ENCODE peak calls at places on chromosomes 13 and 19, in four cellular contexts. Z is neuronal stem cell, W is mesenchymal stem cell, U is IMR-90. G is an unnamed sample. For H3K27me3, the result is how much of the 10 kb centered on the place peaks cover.

GRCh38 chr19:24062222-24062621 is 24.8 kb upstream of the ZNF254 start:
- DNase-seq in Z (no peak), W (no peak), U (peak), G (no peak)

GRCh38 chr13:93635687-93636086 is 409.1 kb downstream of the GPC6 start:
- DNase-seq in Z (no peak), W (peak), U (peak), G (no peak)

GRCh38 chr13:95643471-95643813 is 1.1 kb downstream of the DZIP1 start:
- DNase-seq in Z (peak), W (peak), U (peak), G (peak)

GRCh38 chr13:45092668-45093067 is 27.6 kb upstream of the GTF2F2 start:
- DNase-seq in Z (no peak), W (no peak), U (no peak), G (no peak)

GRCh38 chr13:84649853-84650252 is 767.6 kb upstream of the SLITRK1 start:
- DNase-seq in Z (no peak), W (no peak), U (peak), G (no peak)

GRCh38 chr13:65854431-65854830 is 1375.7 kb downstream of the PCDH9 start:
- DNase-seq in Z (no peak), W (no peak), U (no peak), G (no peak)

GRCh38 chr13:92164822-92165221 is 766.4 kb downstream of the GPC5 start:
- DNase-seq in Z (no peak), W (no peak), U (no peak), G (peak)

GRCh38 chr19:51140441-51140840 is 1.7 kb upstream of the SIGLEC7 start:
- DNase-seq in Z (no peak), W (no peak), U (no peak), G (peak)

GRCh38 chr19:48213959-48214358 is 41.8 kb downstream of the CARD8 start:
- DNase-seq in Z (no peak), W (no peak), U (no peak), G (no peak)

GRCh38 chr13:110246530-110246929 is 60.4 kb downstream of the COL4A1 start:
- DNase-seq in Z (no peak), W (no peak), U (no peak), G (no peak)

GRCh38 chr19:51016798-51017683 is 2.5 kb downstream of the KLK10 start:
- DNase-seq in Z (peak), W (peak), U (peak), G (peak)

GRCh38 chr19:47095707-47096704 is 17.6 kb downstream of the ZC3H4 start:
- DNase-seq in Z (no peak), W (no peak), U (no peak), G (no peak)

GRCh38 chr19:38434549-38435051 is 1.1 kb downstream of the RYR1 start:
- DNase-seq in Z (no peak), W (no peak), U (no peak), G (peak)

GRCh38 chr13:46184277-46184699 is 2.3 kb upstream of the LCP1 start:
- DNase-seq in Z (no peak), W (no peak), U (no peak), G (peak)

GRCh38 chr19:55552206-55552605 is 6.9 kb upstream of the SBK3 start:
- DNase-seq in Z (no peak), W (peak), U (no peak), G (no peak)

GRCh38 chr19:16175954-16176353 is 2.6 kb upstream of the CIB3 start:
- DNase-seq in Z (no peak), W (no peak), U (no peak), G (no peak)

GRCh38 chr13:28161370-28161769 is 23.0 kb downstream of the PAN3 start:
- DNase-seq in Z (no peak), W (peak), U (peak), G (peak)

GRCh38 chr19:21519488-21519887 is 14.1 kb downstream of the ZNF429 start:
- DNase-seq in Z (no peak), W (no peak), U (no peak), G (no peak)

GRCh38 chr19:48683349-48683748 is 10.5 kb upstream of the NTN5 start:
- DNase-seq in Z (no peak), W (no peak), U (peak), G (no peak)

GRCh38 chr13:40764587-40765403 is 6.2 kb downstream of the MRPS31 start:
- DNase-seq in Z (no peak), W (no peak), U (no peak), G (no peak)

GRCh38 chr19:51242881-51243280 is 8.0 kb upstream of the SIGLECL1 start:
- DNase-seq in Z (no peak), W (no peak), U (no peak), G (no peak)

GRCh38 chr13:96948127-96948526 is 46.1 kb downstream of the OXGR1 start:
- DNase-seq in Z (no peak), W (no peak), U (no peak), G (no peak)

GRCh38 chr13:95724252-95724651 is 47.3 kb downstream of the DNAJC3 start:
- DNase-seq in Z (no peak), W (peak), U (peak), G (no peak)

GRCh38 chr13:21344662-21345176 is 114.4 kb downstream of the ZDHHC20 start:
- DNase-seq in Z (no peak), W (no peak), U (no peak), G (no peak)

GRCh38 chr19:48962029-48962848 is 2.9 kb upstream of the FTL start:
- DNase-seq in Z (no peak), W (peak), U (no peak), G (peak)

GRCh38 chr13:50033696-50034095 is 18.5 kb downstream of the KCNRG start:
- DNase-seq in Z (no peak), W (peak), U (peak), G (no peak)
- H2AFZ ChIP-seq in Z (no peak), W (no peak), U (no peak), G (no peak)

GRCh38 chr19:41994994-41995958 is 1.2 kb upstream of the ATP1A3 start:
- DNase-seq in Z (no peak), W (no peak), U (no peak), G (no peak)
- H3K27me3 ChIP-seq in Z (half or more), W (half or more), U (half or more), G (under half)

GRCh38 chr13:99988469-99989375 is 7.1 kb downstream of the ZIC2 start:
- DNase-seq in Z (peak), W (no peak), U (no peak), G (peak)

GRCh38 chr13:99989376-99990044 is 7.9 kb downstream of the ZIC2 start:
- DNase-seq in Z (peak), W (no peak), U (no peak), G (peak)

GRCh38 chr13:99991013-99991805 is 9.6 kb downstream of the ZIC2 start:
- DNase-seq in Z (peak), W (no peak), U (no peak), G (peak)

GRCh38 chr13:99991806-99992242 is 10.2 kb downstream of the ZIC2 start:
- DNase-seq in Z (peak), W (no peak), U (no peak), G (peak)

GRCh38 chr13:99990045-99990977 is 8.7 kb downstream of the ZIC2 start:
- DNase-seq in Z (peak), W (no peak), U (no peak), G (peak)
- H2BK15ac ChIP-seq in Z (no peak), W (no peak), U (no peak), G (no peak)

DNA sequence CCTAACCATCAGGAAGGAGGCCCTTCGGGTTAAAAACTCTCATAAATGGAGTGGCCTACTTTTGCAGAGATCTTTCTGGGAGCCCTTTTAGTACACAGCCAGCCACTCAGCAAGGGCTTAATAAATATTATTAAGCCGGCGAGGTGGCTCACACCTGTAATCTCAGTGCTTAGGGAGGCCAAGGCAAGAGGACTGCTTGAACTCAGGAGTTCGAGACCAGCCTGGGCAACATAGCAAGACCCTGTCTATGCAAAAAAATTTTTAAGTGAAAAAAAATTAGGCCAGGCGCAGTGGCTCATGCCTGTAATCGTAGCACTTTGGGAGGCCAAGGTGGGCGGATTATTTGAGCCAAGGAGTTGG is 810 bp upstream of the KANK2 start:
- DNase-seq in Z (no peak), W (no peak), U (no peak), G (no peak)
- H2AFZ ChIP-seq in Z (no peak), W (no peak), U (peak), G (no peak)

GRCh38 chr19:31510635-31511034 is 161.4 kb upstream of the TSHZ3 start:
- DNase-seq in Z (no peak), W (no peak), U (no peak), G (no peak)

GRCh38 chr19:31511696-31512095 is 162.5 kb upstream of the TSHZ3 start:
- DNase-seq in Z (no peak), W (no peak), U (no peak), G (no peak)

GRCh38 chr19:31512403-31512970 is 163.3 kb upstream of the TSHZ3 start:
- DNase-seq in Z (no peak), W (no peak), U (no peak), G (no peak)

GRCh38 chr19:31513841-31514240 is 164.6 kb upstream of the TSHZ3 start:
- DNase-seq in Z (no peak), W (no peak), U (no peak), G (no peak)

GRCh38 chr19:31511098-31511497 is 161.9 kb upstream of the TSHZ3 start:
- DNase-seq in Z (no peak), W (no peak), U (no peak), G (no peak)
- H3K27me3 ChIP-seq in Z (under half), W (under half), U (under half), G (under half)

DNA sequence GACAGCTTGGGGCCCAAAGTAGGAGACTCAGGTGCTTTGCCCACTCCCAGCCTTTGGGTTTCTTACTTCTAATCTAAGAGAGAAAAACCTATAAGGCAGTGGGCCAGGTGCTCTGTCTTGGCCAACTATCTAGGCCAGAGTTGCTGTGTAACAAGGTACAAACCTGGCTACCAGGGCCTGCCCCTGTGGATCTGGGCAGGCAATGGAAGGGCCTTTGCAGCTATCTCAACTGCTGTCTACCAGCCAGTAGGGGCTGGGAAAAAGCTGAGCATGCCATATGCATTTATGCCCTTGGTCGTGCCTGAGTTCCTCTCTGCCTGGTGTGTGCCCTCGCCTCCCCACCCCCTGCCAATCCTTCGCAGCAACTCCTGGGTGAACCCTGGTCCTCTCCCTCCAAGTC is 16.7 kb upstream of the SERPINE3 start:
- DNase-seq in Z (no peak), W (no peak), U (no peak), G (no peak)
- H2BK15ac ChIP-seq in Z (peak), W (no peak), U (no peak), G (no peak)

GRCh38 chr19:57888494-57889231 is at the start of gene ZNF814:
- DNase-seq in Z (peak), W (peak), U (peak), G (peak)

GRCh38 chr19:57888107-57888493 is 737 bp downstream of the ZNF814 start:
- DNase-seq in Z (no peak), W (peak), U (no peak), G (no peak)

GRCh38 chr19:57886046-57886445 is 2.8 kb downstream of the ZNF814 start:
- DNase-seq in Z (no peak), W (no peak), U (no peak), G (no peak)

GRCh38 chr19:57887195-57887941 is 1.5 kb downstream of the ZNF814 start:
- DNase-seq in Z (peak), W (peak), U (no peak), G (peak)
- H2AFZ ChIP-seq in Z (no peak), W (no peak), U (no peak), G (no peak)

GRCh38 chr19:53908106-53908932 is 759 bp upstream of the CACNG7 start:
- DNase-seq in Z (peak), W (no peak), U (peak), G (peak)

GRCh38 chr19:53905787-53906186 is 3.3 kb upstream of the CACNG7 start:
- DNase-seq in Z (no peak), W (no peak), U (no peak), G (no peak)

GRCh38 chr19:53906211-53907192 is 2.6 kb upstream of the CACNG7 start:
- DNase-seq in Z (peak), W (no peak), U (no peak), G (peak)

GRCh38 chr19:53907690-53908089 is 1.4 kb upstream of the CACNG7 start:
- DNase-seq in Z (no peak), W (no peak), U (no peak), G (no peak)

DNA sequence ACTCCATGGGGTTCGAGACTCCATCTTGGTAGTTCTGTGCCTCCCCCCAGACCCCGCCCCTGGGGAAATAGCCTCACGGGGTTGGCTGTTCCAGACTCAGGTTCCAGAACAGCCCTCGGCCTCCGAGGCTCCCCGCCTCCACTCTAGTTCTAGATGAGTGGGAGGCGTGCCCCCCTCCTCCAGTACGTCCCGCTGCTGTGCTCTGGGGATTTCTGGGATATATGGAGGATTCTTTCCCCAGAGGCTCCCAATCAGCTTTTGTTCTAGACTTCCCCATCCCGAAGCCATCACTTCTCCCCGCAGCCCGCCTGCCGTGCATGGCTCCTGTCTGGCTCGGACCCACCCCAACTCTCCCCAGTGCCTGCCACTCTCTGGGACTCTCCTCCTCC is 1.9 kb upstream of the CACNG7 start:
- DNase-seq in Z (no peak), W (no peak), U (no peak), G (peak)
- H3K27me3 ChIP-seq in Z (under half), W (half or more), U (under half), G (under half)